ENCODE peak calls at places on chromosomes 1 and 21, in five cellular contexts. N is upper lobe of right lung; P is CD8-positive, alpha-beta memory T cell; V is neural progenitor cell; K is astrocyte. A is an unnamed sample.

GRCh38 chr21:45254557-45254930 is 33.2 kb downstream of the POFUT2 start:
- DNase-seq in V (no peak), P (no peak), N (no peak), K (no peak), A (no peak)

GRCh38 chr1:79708646-79709237 is 702.2 kb upstream of the ADGRL4 start:
- DNase-seq in K (no peak), P (no peak), V (no peak), N (no peak), A (no peak)

GRCh38 chr1:8974551-8974950 is 28.9 kb downstream of the CA6 start:
- DNase-seq in V (no peak), K (no peak), N (no peak), P (no peak), A (no peak)

GRCh38 chr1:153945795-153946621 is 510 bp downstream of the DENND4B start:
- DNase-seq in N (peak), K (peak), V (peak), P (peak), A (no peak)

GRCh38 chr1:153963030-153963849 is at the start of gene SLC39A1:
- DNase-seq in K (peak), V (peak), P (peak), N (peak), A (no peak)

GRCh38 chr1:109370712-109371270 is 26.9 kb downstream of the SORT1 start:
- DNase-seq in N (no peak), V (no peak), P (no peak), K (peak), A (peak)

GRCh38 chr1:51750729-51751128 is 127.8 kb downstream of the NRDC start:
- DNase-seq in P (no peak), V (no peak), N (no peak), K (no peak), A (no peak)

GRCh38 chr1:70051926-70052325 is 153.5 kb downstream of the LRRC40 start:
- DNase-seq in K (no peak), P (no peak), V (no peak), N (no peak), A (no peak)

GRCh38 chr1:59316497-59317128 is 19.7 kb downstream of the FGGY start:
- DNase-seq in N (no peak), K (peak), V (no peak), P (peak), A (peak)
- H3K4me3 ChIP-seq in N (peak), K (peak), V (no peak), P (no peak), A (no peak)

DNA sequence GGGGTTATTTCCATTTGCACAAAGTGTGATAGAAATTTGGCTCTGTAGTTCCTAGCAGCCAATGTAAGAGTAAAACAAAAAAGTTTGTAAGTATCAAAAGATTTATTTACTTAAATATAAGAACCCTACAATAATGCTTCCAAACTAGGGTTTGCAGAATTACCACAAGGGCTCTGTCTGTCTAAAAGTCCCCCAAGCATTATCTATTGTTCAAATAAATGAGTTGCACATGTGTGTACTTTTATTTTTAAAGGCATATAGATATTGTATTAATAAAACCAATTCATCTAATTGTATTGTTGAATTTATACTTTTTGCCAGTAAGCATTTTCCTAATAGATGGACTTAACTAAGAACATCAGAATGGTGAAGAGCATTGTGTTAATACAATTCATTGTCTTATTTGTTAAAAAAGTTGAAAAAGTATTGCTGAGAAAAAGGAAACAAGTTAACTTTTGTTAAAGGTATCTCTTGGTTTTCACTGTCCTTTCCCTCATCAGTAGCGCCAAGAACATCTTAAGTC is 864 bp upstream of the PTPRC start:
- DNase-seq in N (no peak), P (no peak), V (no peak), K (no peak), A (no peak)
- H3K4me3 ChIP-seq in N (no peak), P (peak), V (no peak), K (no peak), A (no peak)

DNA sequence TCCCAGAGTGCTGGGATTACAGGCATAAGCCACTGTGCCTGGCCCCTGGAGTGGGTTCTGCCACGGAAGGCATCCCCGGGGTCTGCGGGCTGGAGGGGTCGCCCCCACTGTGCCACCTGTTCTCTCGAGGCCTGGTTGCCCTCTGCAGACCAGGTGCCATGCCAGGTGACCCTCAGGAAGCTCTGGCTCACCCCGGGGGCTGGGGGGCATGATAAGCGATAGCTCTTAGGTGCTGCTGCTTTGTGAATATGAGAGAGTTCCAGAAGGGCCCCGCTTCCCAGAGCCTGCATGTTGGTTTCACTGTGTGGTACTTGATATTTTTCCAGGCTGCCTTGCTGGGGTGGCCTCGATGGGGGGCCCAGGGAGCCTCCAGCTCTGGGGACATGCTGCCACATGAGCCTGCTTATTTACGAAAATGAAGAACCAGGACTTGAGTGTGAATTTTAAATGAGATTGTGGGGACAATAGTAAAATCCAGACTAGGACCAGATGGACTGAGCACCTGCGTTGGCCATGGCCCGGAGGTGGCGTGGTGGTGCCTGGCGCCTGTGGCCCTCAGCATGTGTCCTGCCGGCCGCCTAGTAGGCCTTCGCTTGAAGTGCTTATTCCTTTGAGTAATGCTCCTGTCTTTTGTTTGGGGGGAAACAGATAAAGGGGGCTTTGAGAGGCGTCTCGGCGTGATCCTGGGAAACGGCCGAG is 7.3 kb downstream of the SKI start:
- DNase-seq in P (no peak), K (no peak), N (peak), V (no peak), A (no peak)
- H3K4me3 ChIP-seq in P (no peak), K (no peak), N (peak), V (no peak), A (no peak)

GRCh38 chr1:234612352-234613127 is 2.6 kb upstream of the IRF2BP2 start:
- DNase-seq in K (peak), N (peak), P (peak), V (peak), A (peak)
- H3K4me3 ChIP-seq in K (peak), N (peak), P (peak), V (no peak), A (no peak)

DNA sequence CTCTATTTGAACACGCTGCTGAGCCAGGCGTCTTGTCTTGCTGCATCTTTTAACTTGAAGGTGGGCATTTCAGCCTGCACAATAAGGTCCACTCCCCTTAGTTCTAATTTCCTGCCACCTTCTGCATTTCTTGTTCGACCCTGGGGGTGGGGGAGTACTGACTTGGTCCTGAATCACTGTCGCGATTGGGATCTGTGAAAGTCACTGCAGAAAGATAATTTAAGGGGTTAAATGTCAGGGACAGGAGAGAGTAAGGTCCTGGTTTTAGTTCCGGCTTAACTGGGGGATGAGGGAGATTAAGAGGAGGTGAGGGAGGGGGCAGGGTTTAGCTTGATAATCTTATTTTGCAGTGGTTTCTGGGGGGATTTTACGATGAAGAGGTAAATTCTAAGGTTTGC is 128.1 kb downstream of the MRPS6 start:
- DNase-seq in K (no peak), V (no peak), P (no peak), N (no peak), A (no peak)
- H3K4me3 ChIP-seq in K (peak), V (peak), P (peak), N (peak), A (peak)

GRCh38 chr1:107724648-107725047 is 240.3 kb downstream of the VAV3 start:
- DNase-seq in K (peak), P (no peak), N (no peak), V (no peak), A (no peak)
- H3K4me3 ChIP-seq in K (no peak), P (no peak), N (no peak), V (no peak), A (no peak)

GRCh38 chr1:47996406-47997226 is 569 bp downstream of the TRABD2B start:
- DNase-seq in V (peak), N (no peak), K (no peak), P (no peak), A (no peak)
- H3K4me3 ChIP-seq in V (peak), N (peak), K (peak), P (no peak), A (peak)

GRCh38 chr1:42469727-42470126 is 6.6 kb downstream of the CCDC30 start:
- DNase-seq in V (no peak), K (no peak), P (no peak), N (no peak), A (no peak)

GRCh38 chr1:42462828-42463763 is at the start of gene CCDC30:
- DNase-seq in P (peak), N (peak), V (peak), K (peak), A (peak)

GRCh38 chr1:42466030-42466429 is 2.9 kb downstream of the CCDC30 start:
- DNase-seq in V (no peak), K (no peak), P (no peak), N (no peak), A (no peak)

DNA sequence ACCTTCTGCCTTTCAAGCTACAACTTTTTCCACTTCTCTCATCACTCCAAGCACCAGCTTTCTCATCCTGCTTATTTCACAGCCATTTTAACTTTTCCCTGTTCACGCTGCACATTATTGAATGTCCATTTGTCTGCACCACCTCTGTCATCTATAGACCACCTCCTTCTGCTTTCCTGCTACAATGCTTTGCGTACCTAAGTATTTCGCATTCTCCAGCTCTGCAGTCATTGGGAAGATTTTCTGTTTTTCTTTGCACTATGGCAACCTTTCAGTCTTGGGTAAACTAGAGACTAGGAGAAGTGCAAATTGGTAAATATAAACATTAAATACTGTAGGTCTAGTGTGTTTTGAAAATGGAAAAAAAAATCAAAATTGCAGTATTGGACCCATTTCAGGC is 820 bp downstream of the CCDC30 start:
- DNase-seq in K (no peak), N (no peak), V (no peak), P (no peak), A (no peak)
- H3K4me3 ChIP-seq in K (peak), N (peak), V (peak), P (no peak), A (peak)